ENCODE peak calls at places on chromosomes 6 and 20, in four cellular contexts. B is A549; N is thoracic aorta; E is naive thymus-derived CD4-positive, alpha-beta T cell. H is an unnamed sample. For H3K4me1, the result is how much of the 10 kb centered on the place peaks cover.

GRCh38 chr6:149889321-149889720 is 8.6 kb downstream of the RAET1E start:
- DNase-seq in B (peak), N (no peak), E (no peak), H (no peak)

GRCh38 chr20:48649868-48650267 is 177.9 kb downstream of the PREX1 start:
- DNase-seq in B (no peak), N (no peak), E (no peak), H (no peak)

GRCh38 chr6:28212510-28213212 is 12.4 kb upstream of the ZSCAN9 start:
- DNase-seq in B (peak), N (no peak), E (no peak), H (peak)

GRCh38 chr6:80249897-80250296 is 143.4 kb downstream of the BCKDHB start:
- DNase-seq in B (no peak), N (no peak), E (no peak), H (no peak)

GRCh38 chr6:2875840-2876207 is 27.3 kb downstream of the SERPINB9 start:
- DNase-seq in B (no peak), N (no peak), E (peak), H (no peak)

GRCh38 chr20:19886666-19887288 is 128.7 kb downstream of the RIN2 start:
- DNase-seq in B (peak), N (no peak), E (no peak), H (no peak)

GRCh38 chr20:51339721-51340450 is 202.6 kb downstream of the NFATC2 start:
- DNase-seq in B (no peak), N (no peak), E (no peak), H (no peak)

GRCh38 chr6:41824571-41825569 is 37.4 kb downstream of the TOMM6 start:
- DNase-seq in B (peak), N (no peak), E (no peak), H (no peak)

GRCh38 chr6:32843979-32844838 is at the start of gene PSMB8:
- DNase-seq in B (peak), N (peak), E (peak), H (peak)

GRCh38 chr20:46344488-46345162 is 36.3 kb upstream of the CDH22 start:
- DNase-seq in B (no peak), N (no peak), E (no peak), H (no peak)

GRCh38 chr20:41058007-41058673 is 29.5 kb downstream of the TOP1 start:
- DNase-seq in B (peak), N (peak), E (no peak), H (no peak)

GRCh38 chr6:90940812-90941481 is 354.1 kb upstream of the MAP3K7 start:
- DNase-seq in B (peak), N (no peak), E (peak), H (no peak)

GRCh38 chr20:62918830-62919229 is 7.5 kb downstream of the DIDO1 start:
- DNase-seq in B (no peak), N (no peak), E (peak), H (no peak)

GRCh38 chr20:62917720-62918119 is 8.6 kb downstream of the DIDO1 start:
- DNase-seq in B (no peak), N (no peak), E (no peak), H (peak)

GRCh38 chr20:62918137-62918536 is 8.2 kb downstream of the DIDO1 start:
- DNase-seq in B (no peak), N (no peak), E (no peak), H (no peak)

GRCh38 chr20:62914970-62915457 is 11.3 kb downstream of the DIDO1 start:
- DNase-seq in B (peak), N (no peak), E (peak), H (peak)

DNA sequence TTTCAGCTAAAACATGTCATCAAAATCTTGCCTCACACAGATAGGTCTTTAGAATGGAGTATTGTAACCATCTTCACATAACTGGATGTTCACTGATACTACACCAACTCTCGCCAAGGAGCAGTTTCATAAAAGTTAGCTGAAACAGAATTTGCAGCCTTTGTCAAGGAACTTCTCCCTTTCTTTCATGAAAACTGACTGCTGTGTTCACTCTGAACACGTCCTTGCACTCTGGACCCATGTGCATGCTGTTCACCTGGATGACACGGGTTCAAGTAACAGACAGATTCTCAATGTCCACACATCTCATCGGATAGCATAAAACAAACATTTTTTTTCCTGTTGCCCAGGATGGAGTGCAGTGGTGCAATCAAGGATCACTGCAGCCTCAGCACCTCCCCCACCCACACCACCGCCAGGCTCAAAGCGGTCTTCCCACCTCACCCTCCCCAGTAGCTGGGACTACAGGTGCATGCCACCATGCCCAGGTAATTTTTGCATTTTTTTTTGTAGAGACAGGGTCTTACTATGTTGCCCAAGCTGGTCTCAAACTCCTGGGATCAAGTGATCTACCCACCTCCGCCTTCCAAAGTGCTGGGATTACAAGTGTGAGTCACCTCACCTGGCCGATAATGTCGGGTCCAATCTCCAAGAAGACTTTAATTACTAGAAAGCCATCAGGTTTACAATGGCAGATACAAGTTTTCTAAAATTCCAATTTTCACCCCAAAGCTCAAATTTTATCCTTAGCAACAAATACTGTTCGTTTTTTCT is 9.4 kb downstream of the DIDO1 start:
- DNase-seq in B (no peak), N (no peak), E (no peak), H (no peak)
- H3K4me1 ChIP-seq in B (half or more), N (half or more), E (half or more), H (half or more)

GRCh38 chr6:42960243-42961019 is at the start of gene GNMT:
- DNase-seq in B (peak), N (no peak), E (peak), H (no peak)
- H3K4me3 ChIP-seq in B (peak), N (peak), E (peak), H (no peak)

GRCh38 chr20:32451340-32451681 is 93.2 kb downstream of the ASXL1 start:
- DNase-seq in B (no peak), N (no peak), E (no peak), H (no peak)

GRCh38 chr20:32454164-32455145 is 96.3 kb downstream of the ASXL1 start:
- DNase-seq in B (no peak), N (no peak), E (no peak), H (no peak)

GRCh38 chr20:32451682-32452461 is 93.7 kb downstream of the ASXL1 start:
- DNase-seq in B (no peak), N (no peak), E (no peak), H (no peak)

GRCh38 chr20:32453467-32454163 is 95.5 kb downstream of the ASXL1 start:
- DNase-seq in B (no peak), N (no peak), E (no peak), H (no peak)

GRCh38 chr20:32452776-32453466 is 94.8 kb downstream of the ASXL1 start:
- DNase-seq in B (no peak), N (no peak), E (no peak), H (no peak)
- H3K4me1 ChIP-seq in B (under half), N (under half), E (under half), H (under half)

GRCh38 chr6:111888928-111889696 is 15.9 kb upstream of the FYN start:
- DNase-seq in B (no peak), N (no peak), E (no peak), H (peak)
- H3K4me3 ChIP-seq in B (no peak), N (peak), E (no peak), H (no peak)

H was measured in HAP-1.